ENCODE peak calls at places on chromosomes 3 and 15, in seven cellular contexts. One of them, this sample, is unnamed.

GRCh38 chr15:101017935-101018849 is 99.0 kb downstream of the LRRK1 start:
- DNase-seq in A549: no peak
- DNase-seq in epithelial cell of proximal tubule: no peak
- DNase-seq in OCI-LY7: no peak
- DNase-seq in prostate gland: no peak
- DNase-seq in neural progenitor cell: no peak
- DNase-seq in transverse colon: peak
- DNase-seq in this sample: no peak

GRCh38 chr3:56125358-56126005 is 342.8 kb downstream of the ERC2 start:
- DNase-seq in A549: peak
- DNase-seq in epithelial cell of proximal tubule: no peak
- DNase-seq in OCI-LY7: no peak
- DNase-seq in prostate gland: no peak
- DNase-seq in neural progenitor cell: peak
- DNase-seq in transverse colon: no peak
- DNase-seq in this sample: no peak

GRCh38 chr15:67146214-67146613 is 80.8 kb downstream of the SMAD3 start:
- DNase-seq in A549: no peak
- DNase-seq in epithelial cell of proximal tubule: no peak
- DNase-seq in OCI-LY7: no peak
- DNase-seq in prostate gland: no peak
- DNase-seq in neural progenitor cell: no peak
- DNase-seq in transverse colon: peak
- DNase-seq in this sample: no peak

GRCh38 chr15:74889390-74889881 is 406 bp upstream of the MPI start:
- DNase-seq in A549: no peak
- DNase-seq in epithelial cell of proximal tubule: no peak
- DNase-seq in OCI-LY7: no peak
- DNase-seq in prostate gland: no peak
- DNase-seq in neural progenitor cell: peak
- DNase-seq in transverse colon: peak
- DNase-seq in this sample: peak

GRCh38 chr15:88982304-88982945 is 69.2 kb upstream of the MFGE8 start:
- DNase-seq in A549: peak
- DNase-seq in epithelial cell of proximal tubule: peak
- DNase-seq in OCI-LY7: peak
- DNase-seq in prostate gland: no peak
- DNase-seq in neural progenitor cell: no peak
- DNase-seq in transverse colon: peak
- DNase-seq in this sample: no peak

GRCh38 chr3:143037867-143038266 is 36.5 kb downstream of the U2SURP start:
- DNase-seq in A549: no peak
- DNase-seq in epithelial cell of proximal tubule: no peak
- DNase-seq in OCI-LY7: no peak
- DNase-seq in prostate gland: no peak
- DNase-seq in neural progenitor cell: no peak
- DNase-seq in transverse colon: no peak
- DNase-seq in this sample: no peak

GRCh38 chr15:59218099-59218498 is 11.5 kb downstream of the LDHAL6B start:
- DNase-seq in A549: no peak
- DNase-seq in epithelial cell of proximal tubule: no peak
- DNase-seq in OCI-LY7: no peak
- DNase-seq in prostate gland: no peak
- DNase-seq in neural progenitor cell: no peak
- DNase-seq in transverse colon: no peak
- DNase-seq in this sample: no peak

GRCh38 chr3:27577504-27577903 is 93.3 kb upstream of the SLC4A7 start:
- DNase-seq in A549: no peak
- DNase-seq in epithelial cell of proximal tubule: no peak
- DNase-seq in OCI-LY7: no peak
- DNase-seq in prostate gland: no peak
- DNase-seq in neural progenitor cell: no peak
- DNase-seq in transverse colon: no peak
- DNase-seq in this sample: no peak

GRCh38 chr15:100918690-100919480 is at the start of gene LRRK1:
- DNase-seq in A549: peak
- DNase-seq in epithelial cell of proximal tubule: no peak
- DNase-seq in OCI-LY7: peak
- DNase-seq in prostate gland: no peak
- DNase-seq in neural progenitor cell: peak
- DNase-seq in transverse colon: peak
- DNase-seq in this sample: peak

GRCh38 chr15:85011210-85011571 is 29.5 kb downstream of the PDE8A start:
- DNase-seq in A549: no peak
- DNase-seq in epithelial cell of proximal tubule: no peak
- DNase-seq in OCI-LY7: no peak
- DNase-seq in prostate gland: no peak
- DNase-seq in neural progenitor cell: no peak
- DNase-seq in transverse colon: no peak
- DNase-seq in this sample: no peak

GRCh38 chr15:76073554-76073953 is 13.8 kb downstream of the TMEM266 start:
- DNase-seq in A549: no peak
- DNase-seq in epithelial cell of proximal tubule: peak
- DNase-seq in OCI-LY7: no peak
- DNase-seq in prostate gland: no peak
- DNase-seq in neural progenitor cell: no peak
- DNase-seq in transverse colon: no peak
- DNase-seq in this sample: no peak

GRCh38 chr15:49855917-49856637 is 235.2 kb downstream of the DTWD1 start:
- DNase-seq in A549: no peak
- DNase-seq in epithelial cell of proximal tubule: no peak
- DNase-seq in OCI-LY7: no peak
- DNase-seq in prostate gland: no peak
- DNase-seq in neural progenitor cell: no peak
- DNase-seq in transverse colon: no peak
- DNase-seq in this sample: no peak

GRCh38 chr3:96267577-96267976 is 546.8 kb upstream of the EPHA6 start:
- DNase-seq in A549: no peak
- DNase-seq in epithelial cell of proximal tubule: no peak
- DNase-seq in OCI-LY7: no peak
- DNase-seq in prostate gland: no peak
- DNase-seq in neural progenitor cell: no peak
- DNase-seq in transverse colon: no peak
- DNase-seq in this sample: no peak

GRCh38 chr3:17158941-17159682 is 274.4 kb downstream of the PLCL2 start:
- DNase-seq in A549: no peak
- DNase-seq in epithelial cell of proximal tubule: no peak
- DNase-seq in OCI-LY7: no peak
- DNase-seq in prostate gland: no peak
- DNase-seq in neural progenitor cell: no peak
- DNase-seq in transverse colon: no peak
- DNase-seq in this sample: peak

GRCh38 chr3:58993547-58993946 is 56.3 kb downstream of the CFAP20DC start:
- DNase-seq in A549: no peak
- DNase-seq in epithelial cell of proximal tubule: no peak
- DNase-seq in OCI-LY7: no peak
- DNase-seq in prostate gland: no peak
- DNase-seq in neural progenitor cell: no peak
- DNase-seq in transverse colon: no peak
- DNase-seq in this sample: no peak

GRCh38 chr3:174862101-174862500 is 3.0 kb downstream of the NAALADL2 start:
- DNase-seq in A549: peak
- DNase-seq in epithelial cell of proximal tubule: peak
- DNase-seq in OCI-LY7: no peak
- DNase-seq in prostate gland: peak
- DNase-seq in neural progenitor cell: peak
- DNase-seq in transverse colon: peak
- DNase-seq in this sample: no peak

GRCh38 chr15:74857082-74857655 is 14.2 kb upstream of the ULK3 start:
- DNase-seq in A549: no peak
- DNase-seq in epithelial cell of proximal tubule: no peak
- DNase-seq in OCI-LY7: peak
- DNase-seq in prostate gland: no peak
- DNase-seq in neural progenitor cell: no peak
- DNase-seq in transverse colon: peak
- DNase-seq in this sample: no peak

DNA sequence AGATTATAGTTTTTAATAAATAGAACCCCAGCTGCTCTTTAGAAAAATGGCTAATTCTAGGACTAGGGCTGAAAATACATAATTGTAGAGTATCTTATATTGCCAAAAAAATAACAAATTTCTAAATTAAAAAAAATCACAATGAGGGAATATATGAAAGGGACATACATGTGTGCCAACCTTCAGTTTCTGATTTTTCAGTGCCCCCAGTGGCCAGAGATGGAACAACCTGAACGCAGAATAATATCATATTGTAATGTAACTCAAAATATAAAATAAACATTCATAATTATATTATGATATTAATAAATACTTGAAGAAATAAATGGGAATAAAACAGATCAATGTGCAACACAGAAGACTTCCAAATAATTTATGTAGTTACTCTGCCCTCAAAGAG is 460.5 kb downstream of the ZNF385D start:
- DNase-seq in A549: no peak
- DNase-seq in epithelial cell of proximal tubule: no peak
- DNase-seq in OCI-LY7: no peak
- DNase-seq in prostate gland: no peak
- DNase-seq in neural progenitor cell: no peak
- DNase-seq in transverse colon: no peak
- DNase-seq in this sample: no peak
- TF ChIP-seq CTCF in A549: peak
- TF ChIP-seq CTCF in epithelial cell of proximal tubule: peak
- TF ChIP-seq CTCF in OCI-LY7: peak
- TF ChIP-seq CTCF in prostate gland: no peak
- TF ChIP-seq CTCF in neural progenitor cell: peak
- TF ChIP-seq CTCF in transverse colon: peak
- TF ChIP-seq CTCF in this sample: peak

GRCh38 chr3:49639551-49639950 is 34.6 kb upstream of the APEH start:
- DNase-seq in A549: no peak
- DNase-seq in epithelial cell of proximal tubule: no peak
- DNase-seq in OCI-LY7: no peak
- DNase-seq in prostate gland: no peak
- DNase-seq in neural progenitor cell: no peak
- DNase-seq in transverse colon: no peak
- DNase-seq in this sample: no peak

GRCh38 chr3:49636883-49637609 is 37.1 kb upstream of the APEH start:
- DNase-seq in A549: no peak
- DNase-seq in epithelial cell of proximal tubule: no peak
- DNase-seq in OCI-LY7: no peak
- DNase-seq in prostate gland: no peak
- DNase-seq in neural progenitor cell: no peak
- DNase-seq in transverse colon: no peak
- DNase-seq in this sample: peak

GRCh38 chr3:49638445-49638844 is 35.7 kb upstream of the APEH start:
- DNase-seq in A549: peak
- DNase-seq in epithelial cell of proximal tubule: no peak
- DNase-seq in OCI-LY7: no peak
- DNase-seq in prostate gland: no peak
- DNase-seq in neural progenitor cell: no peak
- DNase-seq in transverse colon: no peak
- DNase-seq in this sample: no peak

GRCh38 chr3:49630784-49631183 is 43.4 kb upstream of the APEH start:
- DNase-seq in A549: no peak
- DNase-seq in epithelial cell of proximal tubule: no peak
- DNase-seq in OCI-LY7: no peak
- DNase-seq in prostate gland: no peak
- DNase-seq in neural progenitor cell: no peak
- DNase-seq in transverse colon: no peak
- DNase-seq in this sample: no peak

DNA sequence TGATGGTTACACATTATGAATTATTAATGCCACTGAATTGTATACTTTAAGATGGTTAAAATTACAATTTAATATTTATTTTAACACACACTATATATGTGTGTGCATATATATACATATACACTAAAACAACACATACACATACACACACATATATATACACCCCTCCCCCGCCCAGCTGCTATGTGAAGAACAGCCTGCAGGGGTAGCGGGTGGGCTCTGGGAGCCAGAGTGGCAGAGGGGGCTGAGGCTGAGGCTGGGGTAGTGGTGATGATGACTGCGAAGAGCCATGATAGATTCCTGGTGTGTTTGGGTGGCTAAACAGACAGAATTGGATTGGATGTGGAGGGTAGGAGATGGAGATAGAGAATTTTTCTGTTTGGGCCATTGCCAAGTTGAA is 39.4 kb upstream of the APEH start:
- DNase-seq in A549: no peak
- DNase-seq in epithelial cell of proximal tubule: no peak
- DNase-seq in OCI-LY7: no peak
- DNase-seq in prostate gland: no peak
- DNase-seq in neural progenitor cell: peak
- DNase-seq in transverse colon: no peak
- DNase-seq in this sample: peak
- TF ChIP-seq CTCF in A549: no peak
- TF ChIP-seq CTCF in epithelial cell of proximal tubule: no peak
- TF ChIP-seq CTCF in OCI-LY7: no peak
- TF ChIP-seq CTCF in prostate gland: no peak
- TF ChIP-seq CTCF in neural progenitor cell: peak
- TF ChIP-seq CTCF in transverse colon: no peak
- TF ChIP-seq CTCF in this sample: no peak

GRCh38 chr3:188206787-188207186 is 52.8 kb downstream of the LPP start:
- DNase-seq in A549: no peak
- DNase-seq in epithelial cell of proximal tubule: no peak
- DNase-seq in OCI-LY7: no peak
- DNase-seq in prostate gland: peak
- DNase-seq in neural progenitor cell: no peak
- DNase-seq in transverse colon: no peak
- DNase-seq in this sample: no peak
- TF ChIP-seq CTCF in A549: no peak
- TF ChIP-seq CTCF in epithelial cell of proximal tubule: no peak
- TF ChIP-seq CTCF in OCI-LY7: no peak
- TF ChIP-seq CTCF in prostate gland: no peak
- TF ChIP-seq CTCF in neural progenitor cell: no peak
- TF ChIP-seq CTCF in transverse colon: no peak
- TF ChIP-seq CTCF in this sample: no peak

GRCh38 chr3:159783780-159784747 is 204.6 kb upstream of the IL12A start:
- DNase-seq in A549: no peak
- DNase-seq in epithelial cell of proximal tubule: peak
- DNase-seq in OCI-LY7: no peak
- DNase-seq in prostate gland: peak
- DNase-seq in neural progenitor cell: no peak
- DNase-seq in transverse colon: no peak
- DNase-seq in this sample: no peak

GRCh38 chr3:159786489-159787181 is 202.0 kb upstream of the IL12A start:
- DNase-seq in A549: no peak
- DNase-seq in epithelial cell of proximal tubule: no peak
- DNase-seq in OCI-LY7: no peak
- DNase-seq in prostate gland: no peak
- DNase-seq in neural progenitor cell: no peak
- DNase-seq in transverse colon: no peak
- DNase-seq in this sample: no peak

GRCh38 chr3:159787191-159787590 is 201.4 kb upstream of the IL12A start:
- DNase-seq in A549: peak
- DNase-seq in epithelial cell of proximal tubule: no peak
- DNase-seq in OCI-LY7: no peak
- DNase-seq in prostate gland: no peak
- DNase-seq in neural progenitor cell: no peak
- DNase-seq in transverse colon: peak
- DNase-seq in this sample: no peak

GRCh38 chr3:159782724-159783421 is 205.8 kb upstream of the IL12A start:
- DNase-seq in A549: no peak
- DNase-seq in epithelial cell of proximal tubule: no peak
- DNase-seq in OCI-LY7: no peak
- DNase-seq in prostate gland: no peak
- DNase-seq in neural progenitor cell: no peak
- DNase-seq in transverse colon: peak
- DNase-seq in this sample: no peak

DNA sequence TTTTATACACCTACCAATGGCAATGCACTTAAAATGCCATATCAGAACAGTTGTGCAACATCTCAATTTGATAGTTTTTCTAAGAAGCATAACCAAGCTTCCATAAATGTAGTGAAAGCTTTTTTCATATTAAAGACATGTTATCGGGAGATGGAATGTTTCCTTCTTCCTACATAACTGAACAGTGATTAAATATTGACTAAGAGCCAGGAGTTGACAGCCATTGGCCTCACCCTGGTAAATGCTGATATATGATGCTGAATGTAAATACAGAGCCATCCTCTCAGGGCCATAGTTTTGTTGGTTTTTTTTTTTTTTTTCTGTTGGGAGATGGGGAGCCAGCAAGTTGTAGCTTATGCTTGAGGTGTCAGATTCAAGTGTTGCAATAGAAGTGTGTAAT is 203.4 kb upstream of the IL12A start:
- DNase-seq in A549: no peak
- DNase-seq in epithelial cell of proximal tubule: no peak
- DNase-seq in OCI-LY7: no peak
- DNase-seq in prostate gland: no peak
- DNase-seq in neural progenitor cell: no peak
- DNase-seq in transverse colon: no peak
- DNase-seq in this sample: no peak
- TF ChIP-seq CTCF in A549: no peak
- TF ChIP-seq CTCF in epithelial cell of proximal tubule: no peak
- TF ChIP-seq CTCF in OCI-LY7: no peak
- TF ChIP-seq CTCF in prostate gland: no peak
- TF ChIP-seq CTCF in neural progenitor cell: no peak
- TF ChIP-seq CTCF in transverse colon: no peak
- TF ChIP-seq CTCF in this sample: no peak